ENCODE peak calls at places on chromosomes 2 and 18, in four cellular contexts. T is GM03348, B is A172, W is foreskin fibroblast. V is an unnamed sample.

GRCh38 chr18:12656671-12657047 is 1.2 kb downstream of the SPIRE1 start:
- DNase-seq in T (peak), B (no peak), W (no peak), V (no peak)

GRCh38 chr2:191571163-191571769 is 106.7 kb upstream of the NABP1 start:
- DNase-seq in T (peak), W (peak), B (peak), V (peak)

GRCh38 chr2:181884601-181885000 is 6.9 kb upstream of the ITPRID2 start:
- DNase-seq in W (no peak), B (no peak), T (no peak), V (no peak)

GRCh38 chr2:59025157-59025757 is 784.1 kb upstream of the FANCL start:
- DNase-seq in T (peak), B (peak), W (no peak), V (peak)

GRCh38 chr2:143720093-143720664 is 591.0 kb downstream of the ARHGAP15 start:
- DNase-seq in W (no peak), B (no peak), T (no peak), V (no peak)

GRCh38 chr2:128494307-128494639 is 175.6 kb upstream of the HS6ST1 start:
- DNase-seq in W (no peak), B (no peak), T (no peak), V (no peak)

GRCh38 chr2:98880266-98881152 is 55.5 kb downstream of the CRACDL start:
- DNase-seq in T (peak), B (no peak), W (no peak), V (no peak)

GRCh38 chr2:161651547-161651946 is 27.3 kb downstream of the SLC4A10 start:
- DNase-seq in T (no peak), W (no peak), B (no peak), V (no peak)

GRCh38 chr2:122543815-122544214 is 788.4 kb downstream of the TSN start:
- DNase-seq in W (peak), B (no peak), T (peak), V (no peak)

GRCh38 chr2:42223822-42224268 is 54.7 kb downstream of the EML4 start:
- DNase-seq in W (no peak), B (no peak), T (peak), V (no peak)

GRCh38 chr2:18976112-18976961 is 382.1 kb downstream of the OSR1 start:
- DNase-seq in W (peak), T (peak), B (peak), V (no peak)

GRCh38 chr2:177599956-177600355 is 207.4 kb downstream of the AGPS start:
- DNase-seq in W (no peak), B (no peak), T (no peak), V (no peak)

GRCh38 chr2:101753207-101753616 is 55.7 kb downstream of the MAP4K4 start:
- DNase-seq in B (no peak), W (no peak), T (no peak), V (no peak)

GRCh38 chr2:168155036-168155435 is 92.4 kb downstream of the STK39 start:
- DNase-seq in T (no peak), B (no peak), W (no peak), V (no peak)

GRCh38 chr2:141707486-141707885 is 423.3 kb downstream of the LRP1B start:
- DNase-seq in W (no peak), T (no peak), B (no peak), V (no peak)

GRCh38 chr2:215356948-215357461 is 45.1 kb downstream of the ATIC start:
- DNase-seq in T (peak), W (peak), B (no peak), V (no peak)

GRCh38 chr18:63137999-63138448 is 181.5 kb downstream of the BCL2 start:
- DNase-seq in T (no peak), B (no peak), W (no peak), V (no peak)

GRCh38 chr2:214311031-214311533 is 99.8 kb upstream of the VWC2L start:
- DNase-seq in T (no peak), B (no peak), W (no peak), V (no peak)

GRCh38 chr2:55047677-55048299 is 2.5 kb downstream of the RTN4 start:
- DNase-seq in T (no peak), W (no peak), B (peak), V (no peak)

GRCh38 chr2:237184923-237185580 is 99.4 kb downstream of the COPS8 start:
- DNase-seq in T (no peak), W (no peak), B (no peak), V (no peak)

GRCh38 chr2:134432438-134432883 is 178.6 kb downstream of the MGAT5 start:
- DNase-seq in B (no peak), W (no peak), T (no peak), V (no peak)

GRCh38 chr2:193695367-193695766 is 1500.6 kb upstream of the TMEFF2 start:
- DNase-seq in B (peak), T (peak), W (peak), V (peak)

GRCh38 chr2:38076710-38077430 is 919 bp upstream of the CYP1B1 start:
- DNase-seq in B (peak), W (peak), T (peak), V (peak)

GRCh38 chr2:148568597-148568996 is 76.0 kb upstream of the EPC2 start:
- DNase-seq in W (no peak), T (no peak), B (no peak), V (no peak)

GRCh38 chr2:232228332-232228731 is 150.2 kb upstream of the ALPP start:
- DNase-seq in B (no peak), T (no peak), W (no peak), V (no peak)

GRCh38 chr2:216222650-216223352 is 113.7 kb downstream of the XRCC5 start:
- DNase-seq in T (peak), W (peak), B (peak), V (no peak)

GRCh38 chr2:156803243-156803642 is 367.1 kb downstream of the GPD2 start:
- DNase-seq in W (no peak), B (no peak), T (no peak), V (no peak)

V was measured in NCI-H460.